ENCODE peak calls at places on chromosomes 6 and 20, in eight cellular contexts. One of them, this sample, is unnamed.

GRCh38 chr6:112337209-112337638 is 9.9 kb upstream of the RFPL4B start:
- DNase-seq in astrocyte of the spinal cord: peak
- DNase-seq in RWPE1: peak
- DNase-seq in foreskin fibroblast: peak
- DNase-seq in GM20000: no peak
- DNase-seq in GM13977: no peak
- DNase-seq in kidney: no peak
- DNase-seq in left lung: no peak
- DNase-seq in this sample: no peak

GRCh38 chr6:139776051-139776450 is 401.6 kb upstream of the CITED2 start:
- DNase-seq in astrocyte of the spinal cord: peak
- DNase-seq in RWPE1: no peak
- DNase-seq in foreskin fibroblast: no peak
- DNase-seq in GM20000: no peak
- DNase-seq in GM13977: no peak
- DNase-seq in kidney: no peak
- DNase-seq in left lung: no peak
- DNase-seq in this sample: no peak

GRCh38 chr6:136501514-136501913 is 48.7 kb downstream of the MAP7 start:
- DNase-seq in astrocyte of the spinal cord: no peak
- DNase-seq in RWPE1: no peak
- DNase-seq in foreskin fibroblast: peak
- DNase-seq in GM20000: no peak
- DNase-seq in GM13977: no peak
- DNase-seq in kidney: no peak
- DNase-seq in left lung: no peak
- DNase-seq in this sample: no peak

GRCh38 chr6:80742481-80742880 is 636.0 kb downstream of the BCKDHB start:
- DNase-seq in astrocyte of the spinal cord: peak
- DNase-seq in RWPE1: peak
- DNase-seq in foreskin fibroblast: peak
- DNase-seq in GM20000: no peak
- DNase-seq in GM13977: no peak
- DNase-seq in kidney: no peak
- DNase-seq in left lung: no peak
- DNase-seq in this sample: no peak

GRCh38 chr20:10733122-10733521 is 59.3 kb upstream of the JAG1 start:
- DNase-seq in astrocyte of the spinal cord: no peak
- DNase-seq in RWPE1: peak
- DNase-seq in foreskin fibroblast: peak
- DNase-seq in GM20000: no peak
- DNase-seq in GM13977: no peak
- DNase-seq in kidney: no peak
- DNase-seq in left lung: no peak
- DNase-seq in this sample: no peak

GRCh38 chr20:45288860-45289259 is 17.8 kb upstream of the RBPJL start:
- DNase-seq in astrocyte of the spinal cord: no peak
- DNase-seq in RWPE1: no peak
- DNase-seq in foreskin fibroblast: no peak
- DNase-seq in GM20000: no peak
- DNase-seq in GM13977: no peak
- DNase-seq in kidney: no peak
- DNase-seq in left lung: no peak
- DNase-seq in this sample: no peak

GRCh38 chr6:38487423-38487822 is 152.3 kb downstream of the BTBD9 start:
- DNase-seq in astrocyte of the spinal cord: no peak
- DNase-seq in RWPE1: no peak
- DNase-seq in foreskin fibroblast: no peak
- DNase-seq in GM20000: no peak
- DNase-seq in GM13977: no peak
- DNase-seq in kidney: no peak
- DNase-seq in left lung: no peak
- DNase-seq in this sample: no peak

GRCh38 chr6:122043421-122043820 is 356.0 kb upstream of the HSF2 start:
- DNase-seq in astrocyte of the spinal cord: peak
- DNase-seq in RWPE1: no peak
- DNase-seq in foreskin fibroblast: no peak
- DNase-seq in GM20000: no peak
- DNase-seq in GM13977: no peak
- DNase-seq in kidney: no peak
- DNase-seq in left lung: no peak
- DNase-seq in this sample: no peak

GRCh38 chr6:16157909-16158308 is 29.0 kb downstream of the MYLIP start:
- DNase-seq in astrocyte of the spinal cord: no peak
- DNase-seq in RWPE1: no peak
- DNase-seq in foreskin fibroblast: no peak
- DNase-seq in GM20000: no peak
- DNase-seq in GM13977: no peak
- DNase-seq in kidney: no peak
- DNase-seq in left lung: no peak
- DNase-seq in this sample: no peak

GRCh38 chr20:22826306-22827230 is 208.5 kb upstream of the SSTR4 start:
- DNase-seq in astrocyte of the spinal cord: no peak
- DNase-seq in RWPE1: no peak
- DNase-seq in foreskin fibroblast: no peak
- DNase-seq in GM20000: no peak
- DNase-seq in GM13977: no peak
- DNase-seq in kidney: no peak
- DNase-seq in left lung: no peak
- DNase-seq in this sample: no peak

DNA sequence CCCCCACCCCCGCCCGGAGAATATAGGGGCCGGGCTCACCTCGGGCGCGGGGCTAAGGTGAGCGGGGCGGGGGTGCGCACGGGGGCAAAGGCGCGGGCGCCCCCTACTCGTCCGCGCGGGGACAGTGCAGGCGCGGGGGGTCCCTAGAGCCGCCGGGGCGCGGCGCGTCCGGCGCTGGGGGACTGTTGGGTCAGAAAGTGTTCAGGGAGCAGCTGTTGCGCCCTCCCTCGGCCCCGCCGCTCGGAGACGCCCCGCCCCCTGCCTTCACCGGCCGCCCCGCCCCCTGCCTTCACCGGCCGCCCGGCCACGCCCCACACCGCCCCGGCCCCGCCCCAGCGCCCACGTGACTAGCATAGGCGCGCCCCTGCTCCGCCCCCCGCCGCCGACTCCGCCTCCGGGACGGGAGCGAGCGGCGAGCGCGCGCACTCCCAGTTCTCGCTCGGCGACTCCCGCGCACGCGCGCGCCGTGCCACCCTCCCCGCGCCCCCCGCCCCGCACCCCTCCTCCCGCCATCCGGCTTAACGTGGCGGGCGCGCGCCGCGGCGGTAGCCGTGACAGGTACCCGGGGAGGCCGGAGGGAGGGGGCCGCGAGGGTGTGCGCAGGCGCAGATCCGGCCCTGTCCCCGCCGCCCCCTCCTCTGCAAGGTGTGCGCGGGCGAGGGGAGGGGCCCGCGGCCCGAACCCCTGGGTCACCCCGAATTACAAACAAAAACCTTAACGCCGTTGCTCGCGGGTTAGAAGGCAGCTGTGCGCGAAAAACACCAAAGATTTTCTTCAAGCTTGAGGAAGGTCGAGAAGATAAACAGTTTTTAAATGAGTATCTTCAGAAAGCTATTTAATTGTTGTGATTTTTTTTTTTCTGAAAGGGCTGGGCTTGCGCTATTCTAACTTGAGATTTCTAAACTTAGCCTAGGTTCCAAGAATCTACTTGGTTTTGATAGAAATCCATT is 704 bp upstream of the ZNF217 start:
- DNase-seq in astrocyte of the spinal cord: peak
- DNase-seq in RWPE1: peak
- DNase-seq in foreskin fibroblast: peak
- DNase-seq in GM20000: peak
- DNase-seq in GM13977: peak
- DNase-seq in kidney: peak
- DNase-seq in left lung: peak
- DNase-seq in this sample: peak
- TF ChIP-seq CTCF in astrocyte of the spinal cord: no peak
- TF ChIP-seq CTCF in RWPE1: no peak
- TF ChIP-seq CTCF in foreskin fibroblast: no peak
- TF ChIP-seq CTCF in GM20000: peak
- TF ChIP-seq CTCF in GM13977: peak
- TF ChIP-seq CTCF in kidney: no peak
- TF ChIP-seq CTCF in left lung: peak
- TF ChIP-seq CTCF in this sample: no peak

GRCh38 chr6:20197251-20197650 is 15.0 kb downstream of the MBOAT1 start:
- DNase-seq in astrocyte of the spinal cord: no peak
- DNase-seq in RWPE1: no peak
- DNase-seq in foreskin fibroblast: no peak
- DNase-seq in GM20000: no peak
- DNase-seq in GM13977: no peak
- DNase-seq in kidney: no peak
- DNase-seq in left lung: no peak
- DNase-seq in this sample: no peak

GRCh38 chr6:20191951-20192350 is 20.3 kb downstream of the MBOAT1 start:
- DNase-seq in astrocyte of the spinal cord: no peak
- DNase-seq in RWPE1: no peak
- DNase-seq in foreskin fibroblast: no peak
- DNase-seq in GM20000: no peak
- DNase-seq in GM13977: no peak
- DNase-seq in kidney: no peak
- DNase-seq in left lung: no peak
- DNase-seq in this sample: no peak

GRCh38 chr6:20188630-20189075 is 23.6 kb downstream of the MBOAT1 start:
- DNase-seq in astrocyte of the spinal cord: no peak
- DNase-seq in RWPE1: no peak
- DNase-seq in foreskin fibroblast: no peak
- DNase-seq in GM20000: no peak
- DNase-seq in GM13977: no peak
- DNase-seq in kidney: no peak
- DNase-seq in left lung: no peak
- DNase-seq in this sample: no peak

GRCh38 chr6:20198156-20198555 is 14.1 kb downstream of the MBOAT1 start:
- DNase-seq in astrocyte of the spinal cord: no peak
- DNase-seq in RWPE1: no peak
- DNase-seq in foreskin fibroblast: no peak
- DNase-seq in GM20000: no peak
- DNase-seq in GM13977: no peak
- DNase-seq in kidney: no peak
- DNase-seq in left lung: no peak
- DNase-seq in this sample: no peak

DNA sequence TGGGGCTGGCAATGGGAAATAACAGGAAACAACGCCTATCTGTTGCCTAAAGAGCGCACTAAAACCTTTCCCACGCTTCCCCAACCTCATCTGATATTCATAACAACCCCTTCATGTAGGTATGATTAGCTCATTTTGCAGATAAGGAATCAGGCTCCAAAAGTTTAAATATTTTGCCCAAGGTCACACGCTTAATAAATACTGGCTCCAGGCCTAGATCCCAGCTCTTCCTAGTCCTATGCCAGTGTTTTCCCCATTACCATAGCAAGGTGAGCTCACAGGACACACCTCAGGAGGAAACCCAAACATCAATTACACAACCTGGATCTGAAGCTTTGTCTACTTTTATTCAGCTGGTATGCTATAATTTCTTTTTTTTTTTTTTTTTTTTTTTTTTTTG is 19.6 kb downstream of the MBOAT1 start:
- DNase-seq in astrocyte of the spinal cord: no peak
- DNase-seq in RWPE1: no peak
- DNase-seq in foreskin fibroblast: no peak
- DNase-seq in GM20000: no peak
- DNase-seq in GM13977: no peak
- DNase-seq in kidney: no peak
- DNase-seq in left lung: no peak
- DNase-seq in this sample: no peak
- TF ChIP-seq CTCF in astrocyte of the spinal cord: no peak
- TF ChIP-seq CTCF in RWPE1: no peak
- TF ChIP-seq CTCF in foreskin fibroblast: no peak
- TF ChIP-seq CTCF in GM20000: no peak
- TF ChIP-seq CTCF in GM13977: no peak
- TF ChIP-seq CTCF in kidney: no peak
- TF ChIP-seq CTCF in left lung: no peak
- TF ChIP-seq CTCF in this sample: no peak

GRCh38 chr6:90274481-90275030 is 22.1 kb downstream of the BACH2 start:
- DNase-seq in astrocyte of the spinal cord: no peak
- DNase-seq in RWPE1: no peak
- DNase-seq in foreskin fibroblast: no peak
- DNase-seq in GM20000: no peak
- DNase-seq in GM13977: no peak
- DNase-seq in kidney: peak
- DNase-seq in left lung: no peak
- DNase-seq in this sample: peak
- TF ChIP-seq CTCF in astrocyte of the spinal cord: no peak
- TF ChIP-seq CTCF in RWPE1: no peak
- TF ChIP-seq CTCF in foreskin fibroblast: no peak
- TF ChIP-seq CTCF in GM20000: no peak
- TF ChIP-seq CTCF in GM13977: no peak
- TF ChIP-seq CTCF in kidney: no peak
- TF ChIP-seq CTCF in left lung: peak
- TF ChIP-seq CTCF in this sample: no peak

GRCh38 chr20:46599227-46599987 is 49.0 kb upstream of the OCSTAMP start:
- DNase-seq in astrocyte of the spinal cord: no peak
- DNase-seq in RWPE1: no peak
- DNase-seq in foreskin fibroblast: no peak
- DNase-seq in GM20000: no peak
- DNase-seq in GM13977: no peak
- DNase-seq in kidney: no peak
- DNase-seq in left lung: no peak
- DNase-seq in this sample: no peak

GRCh38 chr20:46602429-46602828 is 48.8 kb downstream of the SLC13A3 start:
- DNase-seq in astrocyte of the spinal cord: no peak
- DNase-seq in RWPE1: no peak
- DNase-seq in foreskin fibroblast: no peak
- DNase-seq in GM20000: no peak
- DNase-seq in GM13977: no peak
- DNase-seq in kidney: no peak
- DNase-seq in left lung: no peak
- DNase-seq in this sample: no peak

GRCh38 chr20:46600286-46600752 is 49.9 kb upstream of the OCSTAMP start:
- DNase-seq in astrocyte of the spinal cord: no peak
- DNase-seq in RWPE1: no peak
- DNase-seq in foreskin fibroblast: no peak
- DNase-seq in GM20000: no peak
- DNase-seq in GM13977: no peak
- DNase-seq in kidney: no peak
- DNase-seq in left lung: no peak
- DNase-seq in this sample: no peak

GRCh38 chr20:46604551-46605133 is 46.6 kb downstream of the SLC13A3 start:
- DNase-seq in astrocyte of the spinal cord: no peak
- DNase-seq in RWPE1: no peak
- DNase-seq in foreskin fibroblast: no peak
- DNase-seq in GM20000: no peak
- DNase-seq in GM13977: no peak
- DNase-seq in kidney: no peak
- DNase-seq in left lung: no peak
- DNase-seq in this sample: no peak

DNA sequence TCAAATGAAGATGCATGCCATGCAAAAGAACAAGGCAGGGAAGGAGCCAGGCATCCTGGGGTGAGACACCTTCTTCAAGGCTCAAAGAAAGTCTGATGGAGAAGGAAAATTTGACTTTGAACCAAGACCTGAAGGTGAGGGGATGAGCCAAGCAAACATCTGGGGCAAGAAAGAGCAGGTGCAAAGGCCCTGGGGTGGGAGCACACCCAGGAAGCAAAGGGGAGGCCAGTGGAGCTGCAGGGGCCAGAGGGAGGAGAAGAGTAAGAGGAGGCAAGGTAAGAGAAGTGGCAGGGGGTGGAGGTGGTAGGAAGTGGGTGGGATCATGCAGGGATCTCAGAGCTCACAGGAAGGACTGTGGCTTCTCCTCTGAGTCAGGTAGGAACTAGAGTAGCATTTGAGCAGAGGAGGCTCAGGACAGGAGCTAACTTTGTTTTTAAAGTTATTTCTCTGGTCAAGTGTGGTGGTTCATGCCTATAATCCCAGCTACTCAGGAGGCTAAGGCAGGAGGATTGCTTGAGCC is 49.6 kb downstream of the SLC13A3 start:
- DNase-seq in astrocyte of the spinal cord: no peak
- DNase-seq in RWPE1: no peak
- DNase-seq in foreskin fibroblast: no peak
- DNase-seq in GM20000: no peak
- DNase-seq in GM13977: no peak
- DNase-seq in kidney: no peak
- DNase-seq in left lung: no peak
- DNase-seq in this sample: no peak
- TF ChIP-seq CTCF in astrocyte of the spinal cord: no peak
- TF ChIP-seq CTCF in RWPE1: no peak
- TF ChIP-seq CTCF in foreskin fibroblast: no peak
- TF ChIP-seq CTCF in GM20000: no peak
- TF ChIP-seq CTCF in GM13977: no peak
- TF ChIP-seq CTCF in kidney: no peak
- TF ChIP-seq CTCF in left lung: no peak
- TF ChIP-seq CTCF in this sample: no peak